ENCODE peak calls at places on chromosomes 6 and 20, in four cellular contexts. S is H1, X is HepG2, I is GM12878. G is an unnamed sample.

GRCh38 chr6:77463308-77463880 is at the start of gene HTR1B:
- DNase-seq in S (no peak), X (no peak), I (no peak), G (no peak)

GRCh38 chr20:43293068-43293786 is 103.5 kb upstream of the PTPRT start:
- DNase-seq in S (no peak), X (no peak), I (no peak), G (no peak)

GRCh38 chr20:61980647-61981583 is 84.8 kb downstream of the TAF4 start:
- DNase-seq in S (no peak), X (peak; percentile 72), I (no peak), G (peak; percentile 78)

GRCh38 chr6:164396071-164397047 is 913.0 kb downstream of the C6orf118 start:
- DNase-seq in S (no peak), X (no peak), I (no peak), G (no peak)

GRCh38 chr6:63734923-63735322 is 99.3 kb downstream of the PHF3 start:
- DNase-seq in S (no peak), X (peak; percentile 30), I (no peak), G (no peak)

GRCh38 chr20:44581515-44581914 is 864 bp upstream of the PKIG start:
- DNase-seq in S (no peak), X (no peak), I (no peak), G (no peak)

GRCh38 chr6:10080561-10080960 is 334.3 kb downstream of the TFAP2A start:
- DNase-seq in S (no peak), X (no peak), I (no peak), G (no peak)

GRCh38 chr6:109024368-109024767 is 70.3 kb downstream of the SESN1 start:
- DNase-seq in S (no peak), X (no peak), I (no peak), G (no peak)

GRCh38 chr6:129645371-129646139 is 64.4 kb downstream of the ARHGAP18 start:
- DNase-seq in S (no peak), X (peak; percentile 58), I (no peak), G (no peak)

GRCh38 chr6:111808493-111808892 is 64.8 kb downstream of the FYN start:
- DNase-seq in S (no peak), X (no peak), I (no peak), G (no peak)

GRCh38 chr6:36655073-36655847 is 23.3 kb upstream of the CDKN1A start:
- DNase-seq in S (no peak), X (no peak), I (no peak), G (no peak)

GRCh38 chr6:25007269-25007699 is 71.5 kb upstream of the RIPOR2 start:
- DNase-seq in S (no peak), X (no peak), I (no peak), G (no peak)

GRCh38 chr20:14685179-14685578 is 347.8 kb upstream of the FLRT3 start:
- DNase-seq in S (no peak), X (no peak), I (no peak), G (no peak)

GRCh38 chr6:119148102-119148824 is 69.8 kb upstream of the FAM184A start:
- DNase-seq in S (no peak), X (peak; percentile 79), I (no peak), G (peak; percentile 31)

GRCh38 chr20:46311039-46311650 is 2.8 kb upstream of the CDH22 start:
- DNase-seq in S (no peak), X (peak; percentile 58), I (no peak), G (no peak)

GRCh38 chr6:6537488-6537887 is 51.0 kb upstream of the LY86 start:
- DNase-seq in S (no peak), X (no peak), I (no peak), G (no peak)

GRCh38 chr20:52448513-52448912 is 256.9 kb upstream of the ZFP64 start:
- DNase-seq in S (no peak), X (no peak), I (no peak), G (no peak)
- TF ChIP-seq SRF in S (no peak), X (no peak), I (no peak), G (no peak)

GRCh38 chr6:43950731-43951062 is 176.6 kb downstream of the MRPL14 start:
- DNase-seq in S (no peak), X (no peak), I (no peak), G (no peak)

GRCh38 chr6:43950206-43950605 is 177.0 kb downstream of the MRPL14 start:
- DNase-seq in S (no peak), X (no peak), I (no peak), G (no peak)

GRCh38 chr6:43947860-43948259 is 177.8 kb downstream of the VEGFA start:
- DNase-seq in S (no peak), X (no peak), I (no peak), G (no peak)

GRCh38 chr6:43949451-43950110 is 177.7 kb downstream of the MRPL14 start:
- DNase-seq in S (no peak), X (no peak), I (no peak), G (no peak)

GRCh38 chr6:43948527-43949450 is 178.5 kb downstream of the MRPL14 start:
- DNase-seq in S (no peak), X (no peak), I (no peak), G (no peak)
- TF ChIP-seq HDAC2 in S (no peak), X (no peak), I (no peak), G (no peak)

GRCh38 chr6:149046822-149047246 is 270.7 kb upstream of the TAB2 start:
- DNase-seq in S (no peak), X (no peak), I (no peak), G (no peak)
- TF ChIP-seq SRF in S (no peak), X (no peak), I (no peak), G (no peak)

GRCh38 chr6:33962186-33962585 is 158.4 kb upstream of the MLN start:
- DNase-seq in S (no peak), X (no peak), I (no peak), G (no peak)
- TF ChIP-seq HDAC2 in S (no peak), X (no peak), I (no peak), G (no peak)

DNA sequence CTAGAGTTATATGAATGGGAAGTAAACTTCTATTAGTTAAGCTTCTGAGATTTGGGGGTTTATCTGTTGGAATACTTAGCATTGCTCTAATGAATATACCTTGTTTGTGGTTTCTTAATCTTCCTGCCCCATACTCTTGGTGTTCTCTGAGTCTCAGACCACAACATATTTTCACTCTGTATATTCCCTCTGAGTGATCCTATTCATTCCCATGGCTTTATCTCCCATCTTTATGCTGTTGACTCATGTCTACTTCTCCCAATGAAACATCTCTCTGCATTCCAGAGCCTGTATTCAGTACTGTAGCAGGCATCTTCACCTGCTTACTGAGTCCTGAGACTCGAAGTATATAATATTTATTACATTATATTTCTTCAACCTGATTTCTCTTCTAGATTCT is 283.7 kb upstream of the MAP3K7 start:
- DNase-seq in S (no peak), X (no peak), I (no peak), G (no peak)
- TF ChIP-seq SRF in S (no peak), X (no peak), I (no peak), G (no peak)

GRCh38 chr6:170132561-170132991 is 158.3 kb downstream of the DLL1 start:
- DNase-seq in S (no peak), X (no peak), I (no peak), G (no peak)

GRCh38 chr6:170135821-170136471 is 154.9 kb downstream of the DLL1 start:
- DNase-seq in S (no peak), X (no peak), I (no peak), G (no peak)

GRCh38 chr6:170135461-170135820 is 155.4 kb downstream of the DLL1 start:
- DNase-seq in S (no peak), X (no peak), I (no peak), G (no peak)

GRCh38 chr6:170135041-170135440 is 155.8 kb downstream of the DLL1 start:
- DNase-seq in S (no peak), X (no peak), I (no peak), G (no peak)

GRCh38 chr6:170134077-170135040 is 156.5 kb downstream of the DLL1 start:
- DNase-seq in S (no peak), X (no peak), I (no peak), G (no peak)
- TF ChIP-seq HDAC2 in S (no peak), X (no peak), I (no peak), G (no peak)

DNA sequence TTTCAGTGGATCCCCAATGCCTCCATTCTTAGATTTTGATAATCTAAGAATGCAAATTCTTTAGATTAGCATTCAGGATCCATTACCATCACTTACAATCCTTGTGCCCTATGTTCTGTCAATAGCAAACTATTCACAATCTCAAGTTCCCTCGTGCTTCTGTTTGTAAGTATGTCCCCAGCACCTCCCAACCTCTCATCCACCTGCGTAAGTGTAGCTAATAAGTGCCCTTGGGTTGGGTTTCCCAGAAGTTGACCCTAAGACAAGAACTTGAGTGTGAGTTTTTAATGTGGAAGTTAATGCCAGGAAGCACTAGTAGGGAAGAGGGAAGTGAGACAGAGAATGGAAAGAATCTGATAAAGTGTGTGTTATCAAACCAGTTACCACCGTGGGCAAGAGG is 72.6 kb upstream of the PAK5 start:
- DNase-seq in S (no peak), X (no peak), I (no peak), G (no peak)
- TF ChIP-seq SRF in S (no peak), X (no peak), I (no peak), G (no peak)

DNA sequence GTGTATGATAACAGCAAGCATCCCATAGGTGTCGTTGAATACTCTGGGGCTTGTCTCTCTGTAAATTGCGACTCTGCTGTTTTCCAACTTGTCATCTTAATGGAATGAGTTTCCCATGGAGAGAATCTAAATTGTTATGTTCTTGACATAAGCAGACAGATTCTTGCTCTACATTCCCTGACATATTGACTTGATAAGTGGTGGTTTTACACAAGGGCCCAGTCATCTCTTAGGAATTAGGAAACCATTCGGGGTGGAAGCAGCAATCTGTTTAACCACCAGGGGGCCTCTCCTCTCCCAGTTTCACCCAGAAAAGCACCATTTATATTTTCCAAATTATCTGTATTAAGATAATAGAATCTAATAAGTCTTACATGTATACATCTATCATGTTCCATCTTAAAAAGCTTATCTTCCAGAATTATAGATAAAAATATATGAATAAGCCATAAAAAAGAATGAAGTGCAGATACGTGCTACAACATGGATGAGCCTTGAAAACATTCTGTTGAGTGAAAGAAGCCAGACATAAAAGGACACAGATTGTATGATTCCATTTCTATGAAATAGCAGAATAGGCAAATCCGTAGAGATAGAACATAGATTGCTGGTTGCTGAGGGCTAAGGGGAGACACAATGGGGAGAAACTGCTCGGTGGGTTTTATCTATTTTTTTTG is 23.1 kb upstream of the MROH8 start:
- DNase-seq in S (peak; percentile 10), X (peak; percentile 81), I (no peak), G (peak; percentile 59)
- TF ChIP-seq HDAC2 in S (no peak), X (no peak), I (no peak), G (no peak)

GRCh38 chr20:16708590-16708989 is 21.2 kb upstream of the SNRPB2 start:
- DNase-seq in S (no peak), X (no peak), I (no peak), G (no peak)

GRCh38 chr20:16710781-16711180 is 19.0 kb upstream of the SNRPB2 start:
- DNase-seq in S (no peak), X (no peak), I (no peak), G (no peak)

GRCh38 chr20:16703570-16703969 is 26.3 kb upstream of the SNRPB2 start:
- DNase-seq in S (no peak), X (no peak), I (no peak), G (no peak)

GRCh38 chr20:16709017-16709416 is 20.8 kb upstream of the SNRPB2 start:
- DNase-seq in S (no peak), X (no peak), I (no peak), G (no peak)

GRCh38 chr20:16707674-16708073 is 22.2 kb upstream of the SNRPB2 start:
- DNase-seq in S (no peak), X (no peak), I (no peak), G (no peak)
- TF ChIP-seq SRF in S (no peak), X (no peak), I (no peak), G (no peak)